ENCODE peak calls at places on chromosomes 2 and 18, in seven cellular contexts. U, N, D, P, Y, H and E are unnamed samples.

GRCh38 chr18:37524139-37524538 is 41.5 kb downstream of the CELF4 start:
- DNase-seq in D (no peak), Y (no peak), H (no peak), P (no peak), N (no peak), U (no peak), E (no peak)

GRCh38 chr2:99473496-99474083 is 16.2 kb downstream of the REV1 start:
- DNase-seq in Y (no peak), P (no peak), N (no peak), D (no peak), U (no peak), H (no peak), E (no peak)

GRCh38 chr2:25421746-25422431 is 80.2 kb upstream of the DNMT3A start:
- DNase-seq in D (no peak), U (no peak), Y (no peak), N (no peak), H (no peak), P (no peak), E (no peak)

GRCh38 chr2:15259356-15259756 is 301.8 kb downstream of the NBAS start:
- DNase-seq in P (no peak), U (no peak), Y (no peak), D (no peak), H (no peak), N (no peak), E (no peak)

GRCh38 chr18:55404811-55405654 is 183.0 kb downstream of the TCF4 start:
- DNase-seq in H (no peak), N (peak; percentile 34), D (no peak), U (no peak), Y (peak; percentile 36), P (no peak), E (no peak)

GRCh38 chr18:8816805-8817204 is 111.4 kb downstream of the MTCL1 start:
- DNase-seq in U (no peak), H (no peak), D (no peak), N (no peak), P (no peak), Y (peak; percentile 83), E (no peak)

GRCh38 chr2:130864830-130865229 is 28.1 kb downstream of the ARHGEF4 start:
- DNase-seq in N (no peak), P (no peak), D (no peak), H (peak; percentile 35), Y (peak; percentile 84), U (no peak), E (no peak)

GRCh38 chr2:216792222-216793001 is 67.5 kb downstream of the TNP1 start:
- DNase-seq in U (peak; percentile 90), Y (peak; percentile 18), N (no peak), D (no peak), P (no peak), H (peak; percentile 72), E (no peak)

GRCh38 chr18:24726727-24727539 is 266.5 kb downstream of the HRH4 start:
- DNase-seq in P (no peak), U (no peak), N (peak; percentile 61), Y (peak; percentile 77), H (peak; percentile 94), D (no peak), E (peak; percentile 38)

GRCh38 chr18:77702686-77703085 is 453.0 kb downstream of the GALR1 start:
- DNase-seq in D (no peak), P (no peak), Y (peak; percentile 25), U (no peak), H (peak; percentile 74), N (no peak), E (no peak)

GRCh38 chr2:221896505-221897151 is 324.5 kb upstream of the EPHA4 start:
- DNase-seq in H (peak; percentile 31), Y (peak; percentile 7), U (no peak), D (no peak), P (no peak), N (peak; percentile 85), E (no peak)

GRCh38 chr2:148770047-148770446 is 105.0 kb upstream of the KIF5C start:
- DNase-seq in D (no peak), H (no peak), Y (no peak), P (no peak), N (no peak), U (no peak), E (no peak)

GRCh38 chr18:63823516-63824219 is 48.5 kb downstream of the SERPINB7 start:
- DNase-seq in U (no peak), H (no peak), N (no peak), D (no peak), P (no peak), Y (peak; percentile 9), E (peak; percentile 5)

GRCh38 chr2:113214141-113214540 is 40.4 kb downstream of the PSD4 start:
- DNase-seq in P (no peak), Y (no peak), H (no peak), N (no peak), U (no peak), D (no peak), E (no peak)

GRCh38 chr2:124524155-124524910 is 499.2 kb downstream of the CNTNAP5 start:
- DNase-seq in Y (no peak), U (no peak), D (no peak), H (no peak), P (no peak), N (no peak), E (no peak)

GRCh38 chr2:6730821-6731220 is 134.9 kb downstream of the CMPK2 start:
- DNase-seq in P (no peak), Y (no peak), N (no peak), D (no peak), H (peak; percentile 32), U (no peak), E (no peak)

GRCh38 chr2:207156451-207157161 is 9.1 kb downstream of the KLF7 start:
- DNase-seq in N (no peak), H (no peak), Y (peak; percentile 28), U (no peak), P (no peak), D (no peak), E (no peak)

GRCh38 chr18:79856119-79857080 is 58.7 kb downstream of the KCNG2 start:
- DNase-seq in Y (peak; percentile 73), P (no peak), D (no peak), U (no peak), N (peak; percentile 94), H (peak; percentile 68), E (no peak)

GRCh38 chr2:121960251-121960650 is 204.8 kb downstream of the TSN start:
- DNase-seq in H (no peak), P (no peak), N (no peak), Y (no peak), U (no peak), D (no peak), E (no peak)

GRCh38 chr2:63049291-63050185 is 1.1 kb upstream of the OTX1 start:
- DNase-seq in D (no peak), Y (peak; percentile 26), P (no peak), U (no peak), H (peak; percentile 40), N (no peak), E (no peak)

GRCh38 chr2:178819992-178820391 is 12.8 kb upstream of the TTN start:
- DNase-seq in H (peak; percentile 8), P (no peak), U (no peak), N (no peak), D (no peak), Y (peak; percentile 12), E (no peak)

GRCh38 chr2:43887176-43887575 is 48.4 kb downstream of the ABCG8 start:
- DNase-seq in H (no peak), U (no peak), D (no peak), P (no peak), Y (no peak), N (no peak), E (no peak)

GRCh38 chr2:108580079-108580478 is 45.8 kb downstream of the LIMS1 start:
- DNase-seq in N (no peak), D (no peak), Y (peak; percentile 21), P (no peak), U (no peak), H (no peak), E (no peak)